ENCODE peak calls at places on chromosome 2, in eight cellular contexts. K, J, D, T, E, I, R and O are unnamed samples.
A peak's percentile ranks its signal among the peaks of the same experiment; 100 is the strongest.

GRCh38 chr2:102064679-102065674 is 73.2 kb downstream of the IL1R2 start:
- DNase-seq in K (no peak), J (no peak), D (peak; percentile 66), T (no peak), E (no peak), I (no peak), R (no peak), O (no peak)

GRCh38 chr2:182182436-182182835 is 196.8 kb downstream of the PPP1R1C start:
- DNase-seq in K (no peak), J (no peak), D (no peak), T (no peak), E (no peak), I (no peak), R (no peak), O (no peak)

GRCh38 chr2:19425419-19425818 is 67.0 kb upstream of the OSR1 start:
- DNase-seq in K (peak; percentile 41), J (no peak), D (no peak), T (no peak), E (no peak), I (no peak), R (no peak), O (no peak)

GRCh38 chr2:102126660-102127059 is 15.9 kb upstream of the IL1R1 start:
- DNase-seq in K (no peak), J (no peak), D (no peak), T (no peak), E (no peak), I (no peak), R (no peak), O (no peak)

GRCh38 chr2:235595420-235596010 is 101.7 kb downstream of the AGAP1 start:
- DNase-seq in K (peak; percentile 85), J (peak; percentile 83), D (peak; percentile 83), T (peak; percentile 60), E (peak; percentile 44), I (peak; percentile 80), R (peak; percentile 30), O (peak; percentile 78)

GRCh38 chr2:166899676-166900075 is 11.4 kb downstream of the XIRP2 start:
- DNase-seq in K (no peak), J (no peak), D (no peak), T (no peak), E (no peak), I (no peak), R (no peak), O (no peak)

GRCh38 chr2:203918839-203919238 is 17.7 kb upstream of the ICOS start:
- DNase-seq in K (no peak), J (no peak), D (no peak), T (no peak), E (no peak), I (no peak), R (no peak), O (no peak)

GRCh38 chr2:43083710-43084698 is 142.4 kb downstream of the ZFP36L2 start:
- DNase-seq in K (peak; percentile 66), J (no peak), D (peak; percentile 60), T (no peak), E (no peak), I (peak; percentile 48), R (peak; percentile 88), O (no peak)

GRCh38 chr2:176129013-176129796 is at the start of gene HOXD8:
- DNase-seq in K (peak; percentile 22), J (no peak), D (peak; percentile 71), T (no peak), E (peak; percentile 50), I (no peak), R (no peak), O (peak; percentile 72)

GRCh38 chr2:160493227-160494028 is at the start of gene RBMS1:
- DNase-seq in K (peak; percentile 66), J (peak; percentile 38), D (peak; percentile 83), T (peak; percentile 59), E (no peak), I (peak; percentile 63), R (no peak), O (peak; percentile 80)

GRCh38 chr2:69559696-69560482 is 83.7 kb downstream of the AAK1 start:
- DNase-seq in K (peak; percentile 76), J (no peak), D (peak; percentile 72), T (no peak), E (peak; percentile 64), I (peak; percentile 80), R (peak; percentile 21), O (peak; percentile 56)

GRCh38 chr2:189874571-189875320 is 90.5 kb downstream of the PMS1 start:
- DNase-seq in K (no peak), J (no peak), D (no peak), T (no peak), E (no peak), I (no peak), R (no peak), O (no peak)

GRCh38 chr2:113218283-113219091 is 44.7 kb downstream of the PSD4 start:
- DNase-seq in K (peak; percentile 63), J (peak; percentile 43), D (peak; percentile 83), T (no peak), E (no peak), I (no peak), R (no peak), O (peak; percentile 83)

GRCh38 chr2:215002500-215002899 is 135.9 kb downstream of the ABCA12 start:
- DNase-seq in K (peak; percentile 67), J (no peak), D (peak; percentile 81), T (no peak), E (peak; percentile 19), I (peak; percentile 59), R (no peak), O (peak; percentile 22)

GRCh38 chr2:69816923-69817542 is 12.4 kb upstream of the GMCL1 start:
- DNase-seq in K (peak; percentile 90), J (peak; percentile 89), D (peak; percentile 92), T (peak; percentile 81), E (peak; percentile 47), I (peak; percentile 97), R (no peak), O (peak; percentile 53)

GRCh38 chr2:238720232-238720672 is 127.6 kb upstream of the TWIST2 start:
- DNase-seq in K (peak; percentile 38), J (peak; percentile 65), D (peak; percentile 71), T (peak; percentile 64), E (peak; percentile 35), I (peak; percentile 71), R (peak; percentile 100), O (peak; percentile 87)

GRCh38 chr2:195407782-195408181 is 249.2 kb upstream of the SLC39A10 start:
- DNase-seq in K (peak; percentile 37), J (no peak), D (no peak), T (no peak), E (no peak), I (peak; percentile 66), R (no peak), O (no peak)

GRCh38 chr2:37323770-37324535 is 680 bp downstream of the PRKD3 start:
- DNase-seq in K (peak; percentile 39), J (no peak), D (peak; percentile 44), T (peak; percentile 54), E (no peak), I (peak; percentile 55), R (no peak), O (no peak)

GRCh38 chr2:113183703-113184102 is 9.9 kb downstream of the PSD4 start:
- DNase-seq in K (no peak), J (no peak), D (no peak), T (no peak), E (no peak), I (no peak), R (no peak), O (no peak)

GRCh38 chr2:232309592-232309991 is 69.0 kb upstream of the ALPP start:
- DNase-seq in K (no peak), J (no peak), D (no peak), T (peak; percentile 60), E (no peak), I (no peak), R (no peak), O (no peak)

GRCh38 chr2:73134471-73134870 is 21.7 kb upstream of the RAB11FIP5 start:
- DNase-seq in K (no peak), J (no peak), D (no peak), T (no peak), E (no peak), I (no peak), R (no peak), O (no peak)

GRCh38 chr2:188798159-188798558 is 176.0 kb upstream of the COL3A1 start:
- DNase-seq in K (peak; percentile 96), J (no peak), D (peak; percentile 9), T (no peak), E (no peak), I (no peak), R (no peak), O (no peak)

GRCh38 chr2:169280502-169280901 is 81.8 kb downstream of the LRP2 start:
- DNase-seq in K (no peak), J (no peak), D (no peak), T (no peak), E (no peak), I (no peak), R (no peak), O (no peak)

GRCh38 chr2:3450385-3451031 is 68.8 kb downstream of the ADI1 start:
- DNase-seq in K (no peak), J (no peak), D (no peak), T (no peak), E (no peak), I (no peak), R (no peak), O (no peak)

GRCh38 chr2:96091711-96092579 is 24.4 kb downstream of the ADRA2B start:
- DNase-seq in K (no peak), J (no peak), D (no peak), T (peak; percentile 7), E (peak; percentile 66), I (no peak), R (no peak), O (no peak)

GRCh38 chr2:200507179-200507578 is 2.7 kb downstream of the KCTD18 start:
- DNase-seq in K (no peak), J (no peak), D (peak; percentile 41), T (no peak), E (no peak), I (peak; percentile 54), R (no peak), O (peak; percentile 49)

GRCh38 chr2:32384529-32384928 is 27.7 kb downstream of the BIRC6 start:
- DNase-seq in K (peak; percentile 45), J (no peak), D (no peak), T (no peak), E (no peak), I (no peak), R (no peak), O (no peak)

GRCh38 chr2:101848790-101849410 is 142.9 kb upstream of the IL1R2 start:
- DNase-seq in K (no peak), J (no peak), D (no peak), T (no peak), E (no peak), I (no peak), R (no peak), O (no peak)

GRCh38 chr2:45950606-45951005 is 299.1 kb downstream of the PRKCE start:
- DNase-seq in K (no peak), J (no peak), D (no peak), T (no peak), E (no peak), I (no peak), R (no peak), O (no peak)

GRCh38 chr2:227186751-227187150 is 22.3 kb downstream of the COL4A3 start:
- DNase-seq in K (no peak), J (no peak), D (no peak), T (no peak), E (no peak), I (no peak), R (no peak), O (no peak)

GRCh38 chr2:121648611-121649401 is 456 bp downstream of the CLASP1 start:
- DNase-seq in K (peak; percentile 63), J (peak; percentile 59), D (peak; percentile 76), T (peak; percentile 64), E (peak; percentile 27), I (peak; percentile 56), R (no peak), O (peak; percentile 34)

GRCh38 chr2:31440764-31441163 is 26.2 kb upstream of the XDH start:
- DNase-seq in K (peak; percentile 92), J (no peak), D (no peak), T (no peak), E (no peak), I (peak; percentile 93), R (peak; percentile 53), O (no peak)

GRCh38 chr2:179336782-179337534 is 72.3 kb upstream of the SESTD1 start:
- DNase-seq in K (peak; percentile 46), J (peak; percentile 27), D (peak; percentile 52), T (no peak), E (no peak), I (peak; percentile 68), R (no peak), O (no peak)

GRCh38 chr2:203918264-203918663 is 18.3 kb upstream of the ICOS start:
- DNase-seq in K (no peak), J (no peak), D (no peak), T (no peak), E (no peak), I (no peak), R (no peak), O (no peak)